ENCODE peak calls at places on chromosomes 12 and 14, in five cellular contexts. A, T, M, P and K are unnamed samples.

GRCh38 chr14:97726661-97727060 is 929.5 kb downstream of the VRK1 start:
- DNase-seq in T (no peak), P (no peak), A (no peak), M (no peak), K (no peak)

GRCh38 chr12:62919827-62920226 is 15.1 kb downstream of the PPM1H start:
- DNase-seq in P (no peak), M (peak), T (no peak), A (no peak), K (no peak)

GRCh38 chr12:24948452-24948815 is 467 bp downstream of the BCAT1 start:
- DNase-seq in A (no peak), T (no peak), M (no peak), P (no peak), K (peak)

GRCh38 chr14:75299064-75299463 is 20.4 kb downstream of the FOS start:
- DNase-seq in M (no peak), T (no peak), A (peak), P (no peak), K (no peak)

GRCh38 chr12:77940011-77940423 is 109.3 kb downstream of the NAV3 start:
- DNase-seq in P (no peak), A (no peak), M (no peak), T (no peak), K (no peak)

GRCh38 chr14:55111122-55111705 is 17.8 kb upstream of the LGALS3 start:
- DNase-seq in A (peak), M (no peak), P (no peak), T (no peak), K (no peak)

GRCh38 chr14:38107216-38107631 is 100.5 kb upstream of the SSTR1 start:
- DNase-seq in A (no peak), M (no peak), T (no peak), P (no peak), K (no peak)

GRCh38 chr12:5511644-5512584 is 80.0 kb downstream of the NTF3 start:
- DNase-seq in A (peak), M (no peak), T (peak), P (no peak), K (peak)

GRCh38 chr14:39229222-39229543 is 4.5 kb upstream of the MIA2 start:
- DNase-seq in T (no peak), M (no peak), P (no peak), A (no peak), K (peak)

GRCh38 chr12:18443768-18444437 is 182.6 kb downstream of the PIK3C2G start:
- DNase-seq in P (no peak), A (no peak), T (no peak), M (no peak), K (no peak)

GRCh38 chr12:101670007-101670671 is 27.3 kb upstream of the CHPT1 start:
- DNase-seq in M (no peak), A (peak), P (no peak), T (no peak), K (peak)

GRCh38 chr12:59149995-59150642 is 229.8 kb upstream of the LRIG3 start:
- DNase-seq in T (no peak), M (no peak), A (no peak), P (no peak), K (peak)

GRCh38 chr14:29462271-29462670 is 465.4 kb downstream of the PRKD1 start:
- DNase-seq in T (no peak), A (no peak), P (no peak), M (no peak), K (no peak)

GRCh38 chr14:41549821-41550597 is 56.7 kb upstream of the LRFN5 start:
- DNase-seq in A (no peak), P (no peak), T (no peak), M (no peak), K (no peak)

GRCh38 chr12:13289644-13290285 is 93.2 kb downstream of the EMP1 start:
- DNase-seq in M (no peak), P (no peak), A (no peak), T (no peak), K (no peak)

GRCh38 chr12:13961983-13962382 is 19.4 kb downstream of the GRIN2B start:
- DNase-seq in A (no peak), P (no peak), T (no peak), M (no peak), K (no peak)

GRCh38 chr14:99971929-99972747 is 93.1 kb upstream of the EVL start:
- DNase-seq in M (no peak), P (no peak), T (peak), A (no peak), K (peak)

GRCh38 chr12:43098078-43098477 is 453.9 kb downstream of the ADAMTS20 start:
- DNase-seq in P (no peak), T (no peak), M (no peak), A (no peak), K (no peak)

GRCh38 chr12:95986635-95987535 is 9.3 kb downstream of the HAL start:
- DNase-seq in T (no peak), A (no peak), M (no peak), P (no peak), K (no peak)

GRCh38 chr12:92464911-92465310 is 237.9 kb upstream of the PLEKHG7 start:
- DNase-seq in M (no peak), A (no peak), T (no peak), P (no peak), K (no peak)
- H3K27ac ChIP-seq in M (no peak), A (peak), T (no peak), P (no peak), K (no peak)

GRCh38 chr14:80862983-80863382 is 78.6 kb downstream of the CEP128 start:
- DNase-seq in T (no peak), M (no peak), P (no peak), A (no peak), K (no peak)
- H3K27ac ChIP-seq in T (no peak), M (no peak), P (no peak), A (no peak), K (no peak)

GRCh38 chr12:81888961-81889360 is 129.8 kb upstream of the PPFIA2 start:
- DNase-seq in A (no peak), T (no peak), M (no peak), P (no peak), K (no peak)
- H3K27ac ChIP-seq in A (no peak), T (no peak), M (no peak), P (no peak), K (no peak)

DNA sequence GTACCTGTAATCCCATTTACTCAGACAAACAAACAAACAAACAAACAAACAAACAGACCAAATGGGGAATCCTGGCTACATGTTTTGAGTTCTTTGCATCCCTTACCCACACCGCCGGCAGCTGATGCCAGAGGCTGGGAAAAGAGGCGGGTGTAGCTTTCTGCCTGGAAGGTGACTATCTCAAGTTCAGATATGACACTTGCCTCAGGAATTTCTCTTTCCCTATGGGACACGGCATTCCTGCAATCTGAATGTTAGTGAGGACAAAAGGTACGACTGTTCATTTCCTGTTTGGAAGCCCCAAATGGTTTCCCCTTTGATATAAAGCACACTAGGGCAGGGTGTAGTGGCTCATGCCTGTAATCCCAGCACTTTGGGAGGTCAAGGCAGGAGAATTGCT is 2.9 kb downstream of the MYL2 start:
- DNase-seq in A (no peak), P (no peak), M (no peak), T (no peak), K (no peak)
- H3K27ac ChIP-seq in A (no peak), P (no peak), M (no peak), T (peak), K (no peak)

GRCh38 chr14:77122555-77123125 is 19.0 kb downstream of the ZDHHC22 start:
- DNase-seq in T (no peak), M (no peak), A (no peak), P (no peak), K (no peak)
- H3K27ac ChIP-seq in T (peak), M (peak), A (peak), P (peak), K (no peak)

GRCh38 chr12:84069699-84070098 is 842.9 kb downstream of the SLC6A15 start:
- DNase-seq in A (no peak), P (no peak), M (no peak), T (no peak), K (no peak)
- H3K27ac ChIP-seq in A (no peak), P (no peak), M (no peak), T (no peak), K (no peak)

GRCh38 chr12:9379023-9379742 is 171.0 kb upstream of the PZP start:
- DNase-seq in M (no peak), A (no peak), P (no peak), T (no peak), K (no peak)
- H3K27ac ChIP-seq in M (no peak), A (no peak), P (no peak), T (no peak), K (no peak)

GRCh38 chr12:104477812-104478388 is 21.2 kb downstream of the CHST11 start:
- DNase-seq in P (no peak), T (no peak), A (no peak), M (no peak), K (peak)

GRCh38 chr12:104480826-104481457 is 24.2 kb downstream of the CHST11 start:
- DNase-seq in T (peak), M (peak), P (no peak), A (peak), K (no peak)

GRCh38 chr12:104479141-104479662 is 22.5 kb downstream of the CHST11 start:
- DNase-seq in A (no peak), T (no peak), M (no peak), P (no peak), K (no peak)

GRCh38 chr12:104480012-104480411 is 23.3 kb downstream of the CHST11 start:
- DNase-seq in P (no peak), T (no peak), A (no peak), M (no peak), K (no peak)

DNA sequence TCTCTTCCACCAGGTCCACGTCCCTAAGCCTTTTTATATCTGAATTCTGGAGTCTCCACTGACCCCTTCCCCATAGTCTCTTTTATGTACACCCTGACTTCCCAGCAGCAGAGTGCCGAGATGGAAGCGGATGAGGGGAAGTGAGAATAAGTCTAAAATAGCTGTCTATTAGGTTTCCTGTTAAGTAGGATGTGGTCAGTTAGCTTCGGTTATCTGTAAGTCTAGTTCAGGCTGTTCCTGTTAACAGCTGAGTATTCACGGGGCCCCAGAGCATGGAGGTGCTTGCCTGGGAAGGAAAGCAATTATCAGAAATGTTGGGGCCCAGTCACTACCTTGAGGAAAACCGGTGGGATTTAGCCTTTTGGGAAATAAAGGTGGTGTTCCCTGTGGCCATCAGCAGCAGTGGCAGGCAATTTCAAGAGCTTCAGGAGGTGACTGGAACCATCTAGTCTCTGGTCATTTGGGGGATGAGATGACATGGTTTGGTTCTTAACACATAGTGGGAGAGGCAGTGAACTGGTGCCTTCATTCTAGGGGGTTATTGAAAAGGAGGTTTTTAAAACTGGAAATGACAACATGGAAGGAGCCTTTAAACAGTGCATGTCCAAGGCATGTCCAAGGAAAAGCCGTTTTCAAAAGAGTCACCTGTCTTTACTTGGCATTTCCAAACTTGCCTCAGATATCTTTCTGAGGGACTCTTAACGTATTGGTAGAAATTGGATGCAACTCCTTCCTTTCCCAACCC is 21.8 kb downstream of the CHST11 start:
- DNase-seq in T (no peak), P (peak), A (peak), M (no peak), K (peak)
- H3K27ac ChIP-seq in T (peak), P (peak), A (peak), M (peak), K (peak)

GRCh38 chr12:47317182-47317915 is 237.6 kb upstream of the AMIGO2 start:
- DNase-seq in M (no peak), P (no peak), A (no peak), T (no peak), K (no peak)
- H3K27ac ChIP-seq in M (peak), P (no peak), A (peak), T (peak), K (no peak)